ENCODE peak calls at places on chromosomes 3 and 15, in four cellular contexts. Z is stimulated activated CD8-positive, alpha-beta memory T cell treated with anti-CD3 and anti-CD28 coated beads, Interleukin-7, amount 100 ng/mL, for 24 hours; I is MCF 10A; J is fibroblast of the conjunctiva. M is an unnamed sample.

GRCh38 chr15:79682285-79682684 is 214.5 kb downstream of the MTHFS start:
- DNase-seq in Z (no peak), J (peak), I (peak), M (peak)

GRCh38 chr15:27826902-27827321 is 272.2 kb downstream of the OCA2 start:
- DNase-seq in J (no peak), I (no peak), Z (no peak), M (no peak)

GRCh38 chr3:172321035-172321434 is 127.2 kb downstream of the GHSR start:
- DNase-seq in J (no peak), Z (no peak), I (no peak), M (no peak)

GRCh38 chr3:41173926-41174702 is 25.2 kb upstream of the CTNNB1 start:
- DNase-seq in I (no peak), Z (no peak), J (no peak), M (no peak)

GRCh38 chr3:115074502-115074901 is 72.6 kb downstream of the ZBTB20 start:
- DNase-seq in I (no peak), J (no peak), Z (no peak), M (no peak)

GRCh38 chr3:13325092-13325491 is 95.0 kb downstream of the NUP210 start:
- DNase-seq in J (no peak), Z (no peak), I (no peak), M (no peak)

GRCh38 chr3:127679534-127680145 is 6.9 kb downstream of the ABTB1 start:
- DNase-seq in Z (no peak), J (no peak), I (no peak), M (no peak)

GRCh38 chr3:14425574-14426304 is 23.3 kb downstream of the SLC6A6 start:
- DNase-seq in I (no peak), J (no peak), Z (no peak), M (no peak)

GRCh38 chr3:141940204-141940776 is 63.8 kb downstream of the ATP1B3 start:
- DNase-seq in J (peak), Z (peak), I (peak), M (peak)

GRCh38 chr3:33105341-33105943 is 8.4 kb upstream of the CRTAP start:
- DNase-seq in Z (no peak), J (no peak), I (no peak), M (no peak)

GRCh38 chr15:31214864-31215489 is 111.7 kb upstream of the KLF13 start:
- DNase-seq in Z (no peak), J (no peak), I (peak), M (no peak)

GRCh38 chr15:21262851-21263400 is 177.4 kb downstream of the POTEB3 start:
- DNase-seq in I (no peak), J (no peak), Z (no peak), M (no peak)

GRCh38 chr3:108031893-108032292 is 58.9 kb downstream of the CD47 start:
- DNase-seq in J (no peak), Z (no peak), I (peak), M (peak)

GRCh38 chr3:184513276-184514150 is 48.1 kb upstream of the EPHB3 start:
- DNase-seq in I (peak), J (peak), Z (peak), M (peak)

GRCh38 chr3:105647047-105647446 is 221.8 kb downstream of the CBLB start:
- DNase-seq in Z (no peak), I (peak), J (peak), M (peak)

GRCh38 chr3:120850326-120851295 is 57.4 kb upstream of the STXBP5L start:
- DNase-seq in Z (no peak), J (no peak), I (peak), M (peak)

GRCh38 chr3:157174265-157174615 is 14.3 kb upstream of the CCNL1 start:
- DNase-seq in Z (no peak), I (no peak), J (peak), M (peak)

GRCh38 chr3:45084820-45085816 is 59.0 kb downstream of the CLEC3B start:
- DNase-seq in J (peak), Z (no peak), I (peak), M (peak)

GRCh38 chr15:63473999-63474809 is 30.2 kb upstream of the USP3 start:
- DNase-seq in Z (no peak), I (peak), J (no peak), M (peak)

GRCh38 chr3:194446754-194447153 is 40.0 kb downstream of the ATP13A3 start:
- DNase-seq in Z (no peak), J (no peak), I (no peak), M (no peak)

GRCh38 chr3:155664922-155665695 is 79.8 kb downstream of the PLCH1 start:
- DNase-seq in Z (no peak), J (peak), I (peak), M (peak)

GRCh38 chr3:133374706-133375105 is 25.1 kb upstream of the BFSP2 start:
- DNase-seq in J (no peak), I (no peak), Z (no peak), M (peak)